ENCODE peak calls at places on chromosome 2, in five cellular contexts. One of them, this sample, is unnamed.

GRCh38 chr2:240893363-240893828 is 2.6 kb downstream of the MAB21L4 start:
- DNase-seq in GM12878: no peak
- DNase-seq in A549: no peak
- DNase-seq in K562: no peak
- DNase-seq in HepG2: no peak
- DNase-seq in this sample: no peak

GRCh38 chr2:205975082-205975949 is 110.7 kb downstream of the INO80D start:
- DNase-seq in A549: peak; percentile 64
- DNase-seq in GM12878: peak; percentile 23
- DNase-seq in K562: no peak
- DNase-seq in HepG2: peak; percentile 100
- DNase-seq in this sample: no peak

GRCh38 chr2:100242891-100243670 is 79.2 kb downstream of the LONRF2 start:
- DNase-seq in HepG2: peak; percentile 45
- DNase-seq in GM12878: no peak
- DNase-seq in K562: peak; percentile 54
- DNase-seq in A549: peak; percentile 43
- DNase-seq in this sample: peak; percentile 87

GRCh38 chr2:11080253-11081115 is 74.8 kb upstream of the SLC66A3 start:
- DNase-seq in K562: no peak
- DNase-seq in A549: no peak
- DNase-seq in HepG2: no peak
- DNase-seq in GM12878: no peak
- DNase-seq in this sample: no peak

GRCh38 chr2:19844750-19845149 is 57.0 kb downstream of the TTC32 start:
- DNase-seq in GM12878: no peak
- DNase-seq in K562: no peak
- DNase-seq in HepG2: no peak
- DNase-seq in A549: no peak
- DNase-seq in this sample: no peak

GRCh38 chr2:86500325-86500724 is 59.2 kb downstream of the KDM3A start:
- DNase-seq in K562: no peak
- DNase-seq in HepG2: no peak
- DNase-seq in GM12878: no peak
- DNase-seq in A549: no peak
- DNase-seq in this sample: no peak

GRCh38 chr2:150228936-150229335 is 258.5 kb downstream of the RND3 start:
- DNase-seq in K562: no peak
- DNase-seq in A549: no peak
- DNase-seq in GM12878: no peak
- DNase-seq in HepG2: no peak
- DNase-seq in this sample: no peak

GRCh38 chr2:148674063-148675020 is 29.8 kb downstream of the EPC2 start:
- DNase-seq in GM12878: no peak
- DNase-seq in K562: peak; percentile 67
- DNase-seq in A549: peak; percentile 21
- DNase-seq in HepG2: peak; percentile 50
- DNase-seq in this sample: peak; percentile 55

GRCh38 chr2:15973446-15974202 is 33.3 kb downstream of the MYCN start:
- DNase-seq in A549: no peak
- DNase-seq in HepG2: no peak
- DNase-seq in K562: no peak
- DNase-seq in GM12878: no peak
- DNase-seq in this sample: no peak

GRCh38 chr2:132426033-132426432 is 9.4 kb downstream of the GPR39 start:
- DNase-seq in K562: no peak
- DNase-seq in A549: no peak
- DNase-seq in GM12878: no peak
- DNase-seq in HepG2: no peak
- DNase-seq in this sample: no peak

GRCh38 chr2:112149194-112149593 is 11.0 kb downstream of the FBLN7 start:
- DNase-seq in A549: no peak
- DNase-seq in K562: no peak
- DNase-seq in HepG2: no peak
- DNase-seq in GM12878: no peak
- DNase-seq in this sample: no peak

GRCh38 chr2:230870544-230871360 is 6.0 kb downstream of the ITM2C start:
- DNase-seq in K562: no peak
- DNase-seq in GM12878: no peak
- DNase-seq in A549: no peak
- DNase-seq in HepG2: no peak
- DNase-seq in this sample: no peak

GRCh38 chr2:26245810-26246209 is 1.1 kb downstream of the HADHB start:
- DNase-seq in GM12878: peak; percentile 53
- DNase-seq in HepG2: peak; percentile 34
- DNase-seq in A549: no peak
- DNase-seq in K562: no peak
- DNase-seq in this sample: no peak

GRCh38 chr2:98761267-98761781 is 30.4 kb upstream of the MGAT4A start:
- DNase-seq in GM12878: no peak
- DNase-seq in A549: no peak
- DNase-seq in K562: no peak
- DNase-seq in HepG2: peak; percentile 33
- DNase-seq in this sample: no peak

GRCh38 chr2:224764565-224765236 is 48.5 kb upstream of the CCDC195 start:
- DNase-seq in A549: no peak
- DNase-seq in HepG2: no peak
- DNase-seq in GM12878: peak; percentile 15
- DNase-seq in K562: no peak
- DNase-seq in this sample: no peak

GRCh38 chr2:65974067-65974723 is 460.7 kb upstream of the MEIS1 start:
- DNase-seq in K562: no peak
- DNase-seq in A549: no peak
- DNase-seq in HepG2: no peak
- DNase-seq in GM12878: no peak
- DNase-seq in this sample: no peak

GRCh38 chr2:235135990-235136561 is 184.3 kb downstream of the SH3BP4 start:
- DNase-seq in GM12878: no peak
- DNase-seq in K562: peak; percentile 58
- DNase-seq in HepG2: peak; percentile 78
- DNase-seq in A549: peak; percentile 78
- DNase-seq in this sample: peak; percentile 83

GRCh38 chr2:158297606-158298005 is 158.9 kb downstream of the CCDC148 start:
- DNase-seq in K562: no peak
- DNase-seq in HepG2: no peak
- DNase-seq in GM12878: no peak
- DNase-seq in A549: no peak
- DNase-seq in this sample: no peak

GRCh38 chr2:102801858-102802699 is 40.2 kb downstream of the TMEM182 start:
- DNase-seq in A549: no peak
- DNase-seq in HepG2: peak; percentile 33
- DNase-seq in GM12878: no peak
- DNase-seq in K562: no peak
- DNase-seq in this sample: no peak

GRCh38 chr2:68877079-68877772 is 6.0 kb upstream of the BMP10 start:
- DNase-seq in GM12878: no peak
- DNase-seq in K562: no peak
- DNase-seq in HepG2: no peak
- DNase-seq in A549: no peak
- DNase-seq in this sample: no peak

GRCh38 chr2:24048662-24049484 is 668 bp upstream of the FKBP1B start:
- DNase-seq in A549: no peak
- DNase-seq in K562: no peak
- DNase-seq in HepG2: no peak
- DNase-seq in GM12878: no peak
- DNase-seq in this sample: no peak

GRCh38 chr2:230471074-230471473 is 55.1 kb downstream of the SP100 start:
- DNase-seq in HepG2: no peak
- DNase-seq in GM12878: peak; percentile 41
- DNase-seq in K562: no peak
- DNase-seq in A549: no peak
- DNase-seq in this sample: no peak

GRCh38 chr2:7539760-7540159 is 622.5 kb downstream of the RNF144A start:
- DNase-seq in GM12878: no peak
- DNase-seq in HepG2: no peak
- DNase-seq in A549: no peak
- DNase-seq in K562: no peak
- DNase-seq in this sample: no peak
- TF ChIP-seq ESRRA in GM12878: no peak
- TF ChIP-seq ESRRA in HepG2: no peak
- TF ChIP-seq ESRRA in A549: no peak
- TF ChIP-seq ESRRA in K562: no peak
- TF ChIP-seq ESRRA in this sample: no peak

DNA sequence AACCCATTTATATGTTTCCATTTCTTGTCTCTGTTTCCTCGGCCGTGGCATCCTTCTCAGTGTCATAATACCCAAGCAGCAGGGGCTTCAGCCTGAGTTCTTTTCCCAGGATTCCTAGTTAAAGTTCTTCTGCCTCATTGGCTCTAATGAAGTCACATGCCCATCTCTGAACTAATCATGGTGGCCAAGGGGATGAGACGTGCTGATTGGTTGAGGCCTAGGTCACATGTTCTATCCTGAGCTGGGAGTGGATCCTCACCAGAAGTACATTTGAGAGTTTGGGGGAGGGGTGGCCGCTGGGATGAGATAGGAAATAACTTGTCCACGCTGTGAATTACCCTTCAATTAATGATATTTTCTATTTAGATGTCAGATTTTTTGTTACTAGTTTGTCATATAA is 3.8 kb upstream of the UGT1A5 start:
- DNase-seq in HepG2: no peak
- DNase-seq in GM12878: no peak
- DNase-seq in K562: peak; percentile 17
- DNase-seq in A549: no peak
- DNase-seq in this sample: no peak
- TF ChIP-seq ESRRA in HepG2: no peak
- TF ChIP-seq ESRRA in GM12878: no peak
- TF ChIP-seq ESRRA in K562: no peak
- TF ChIP-seq ESRRA in A549: no peak
- TF ChIP-seq ESRRA in this sample: no peak

GRCh38 chr2:47083485-47083884 is 71.6 kb downstream of the STPG4 start:
- DNase-seq in HepG2: no peak
- DNase-seq in GM12878: no peak
- DNase-seq in A549: no peak
- DNase-seq in K562: no peak
- DNase-seq in this sample: no peak

GRCh38 chr2:47080888-47081301 is 74.2 kb downstream of the STPG4 start:
- DNase-seq in A549: no peak
- DNase-seq in K562: no peak
- DNase-seq in GM12878: no peak
- DNase-seq in HepG2: no peak
- DNase-seq in this sample: no peak

GRCh38 chr2:47083886-47084682 is 71.0 kb downstream of the STPG4 start:
- DNase-seq in A549: no peak
- DNase-seq in K562: no peak
- DNase-seq in GM12878: no peak
- DNase-seq in HepG2: no peak
- DNase-seq in this sample: no peak

GRCh38 chr2:47086054-47086471 is 69.0 kb downstream of the STPG4 start:
- DNase-seq in HepG2: no peak
- DNase-seq in A549: no peak
- DNase-seq in GM12878: no peak
- DNase-seq in K562: no peak
- DNase-seq in this sample: no peak

DNA sequence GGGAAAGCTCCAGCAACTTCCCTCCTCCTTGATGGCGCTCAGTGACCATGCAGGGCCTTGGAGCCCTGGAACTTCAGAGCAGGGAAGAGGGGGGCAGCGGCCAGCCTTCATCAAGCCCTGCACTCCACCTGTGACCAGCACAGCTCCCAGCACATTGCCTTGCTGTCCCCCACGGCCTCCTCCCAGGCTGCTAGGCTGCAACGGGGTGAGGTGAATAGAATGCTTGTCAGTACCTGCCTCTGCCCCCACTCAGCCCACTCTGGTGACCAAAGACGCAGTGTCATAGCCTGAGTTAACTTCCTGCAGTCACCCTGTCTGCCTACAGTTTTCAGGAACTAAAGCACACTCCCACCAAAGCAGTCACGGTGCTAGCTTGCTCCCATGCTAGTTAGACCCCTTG is 72.1 kb downstream of the STPG4 start:
- DNase-seq in A549: no peak
- DNase-seq in K562: no peak
- DNase-seq in HepG2: no peak
- DNase-seq in GM12878: no peak
- DNase-seq in this sample: no peak
- TF ChIP-seq ESRRA in A549: no peak
- TF ChIP-seq ESRRA in K562: no peak
- TF ChIP-seq ESRRA in HepG2: no peak
- TF ChIP-seq ESRRA in GM12878: no peak
- TF ChIP-seq ESRRA in this sample: no peak

GRCh38 chr2:101776172-101777043 is 78.9 kb downstream of the MAP4K4 start:
- DNase-seq in GM12878: no peak
- DNase-seq in A549: peak; percentile 21
- DNase-seq in K562: peak; percentile 39
- DNase-seq in HepG2: peak; percentile 30
- DNase-seq in this sample: peak; percentile 49
- TF ChIP-seq ESRRA in GM12878: no peak
- TF ChIP-seq ESRRA in A549: no peak
- TF ChIP-seq ESRRA in K562: no peak
- TF ChIP-seq ESRRA in HepG2: no peak
- TF ChIP-seq ESRRA in this sample: no peak

GRCh38 chr2:128345436-128346165 is 26.9 kb upstream of the HS6ST1 start:
- DNase-seq in A549: no peak
- DNase-seq in K562: no peak
- DNase-seq in HepG2: no peak
- DNase-seq in GM12878: no peak
- DNase-seq in this sample: no peak
- TF ChIP-seq ESRRA in A549: no peak
- TF ChIP-seq ESRRA in K562: no peak
- TF ChIP-seq ESRRA in HepG2: no peak
- TF ChIP-seq ESRRA in GM12878: no peak
- TF ChIP-seq ESRRA in this sample: no peak